ENCODE peak calls at places on chromosomes 4 and X, in six cellular contexts. C is cardiac fibroblast, U is body of pancreas, M is mesendoderm, Q is brain microvascular endothelial cell, Y is AG09309. P is an unnamed sample.

GRCh38 chr4:94877973-94878372 is 120.2 kb downstream of the BMPR1B start:
- DNase-seq in Y (peak; percentile 16), C (peak; percentile 63), U (no peak), Q (no peak), M (no peak), P (no peak)

GRCh38 chrX:38124000-38124399 is 96.7 kb downstream of the SRPX start:
- DNase-seq in Q (no peak), U (no peak), C (no peak), M (no peak), Y (no peak), P (no peak)

GRCh38 chrX:114800719-114801118 is 216.7 kb downstream of the IL13RA2 start:
- DNase-seq in M (no peak), U (no peak), Y (peak; percentile 31), Q (peak; percentile 0), C (peak; percentile 73), P (no peak)

GRCh38 chr4:25448379-25449109 is 71.5 kb downstream of the ANAPC4 start:
- DNase-seq in C (peak; percentile 8), M (peak; percentile 89), Q (no peak), Y (peak; percentile 75), U (no peak), P (no peak)

GRCh38 chr4:30495261-30496050 is 224.7 kb upstream of the PCDH7 start:
- DNase-seq in U (no peak), M (peak; percentile 37), C (no peak), Y (no peak), Q (no peak), P (no peak)

GRCh38 chrX:106608016-106608415 is 3.8 kb upstream of the RADX start:
- DNase-seq in C (no peak), Q (no peak), Y (no peak), U (no peak), M (peak; percentile 70), P (peak; percentile 12)

GRCh38 chr4:168877779-168878491 is 132.1 kb downstream of the CBR4 start:
- DNase-seq in Q (no peak), Y (no peak), M (peak; percentile 60), C (peak; percentile 51), U (peak; percentile 40), P (no peak)

GRCh38 chr4:46975841-46976551 is 17.4 kb downstream of the GABRA4 start:
- DNase-seq in Y (no peak), U (no peak), Q (no peak), C (peak; percentile 23), M (no peak), P (no peak)

GRCh38 chr4:146643812-146644401 is 5.2 kb downstream of the POU4F2 start:
- DNase-seq in Q (no peak), C (peak; percentile 48), U (no peak), Y (no peak), M (peak; percentile 65), P (no peak)

GRCh38 chr4:6541789-6542188 is 33.2 kb upstream of the MAN2B2 start:
- DNase-seq in C (peak; percentile 20), M (peak; percentile 96), U (no peak), Q (no peak), Y (no peak), P (no peak)

GRCh38 chrX:7606253-7606652 is 236.7 kb upstream of the VCX start:
- DNase-seq in U (no peak), Q (no peak), C (no peak), M (no peak), Y (no peak), P (no peak)

GRCh38 chr4:135724426-135724825 is 1522.8 kb upstream of the PABPC4L start:
- DNase-seq in Y (no peak), M (no peak), C (no peak), Q (no peak), U (no peak), P (no peak)

GRCh38 chr4:159723341-159724048 is 620.6 kb downstream of the RAPGEF2 start:
- DNase-seq in M (no peak), Q (no peak), Y (no peak), U (no peak), C (no peak), P (no peak)

GRCh38 chrX:131308980-131309379 is 19.9 kb upstream of the IGSF1 start:
- DNase-seq in Q (no peak), Y (no peak), M (no peak), U (no peak), C (no peak), P (no peak)

GRCh38 chr4:7166981-7167700 is 25.2 kb upstream of the SORCS2 start:
- DNase-seq in Y (no peak), Q (no peak), M (no peak), C (no peak), U (no peak), P (no peak)

GRCh38 chrX:50769389-50770063 is 44.5 kb downstream of the SHROOM4 start:
- DNase-seq in Y (no peak), Q (no peak), C (no peak), U (peak; percentile 27), M (no peak), P (no peak)

GRCh38 chrX:105328773-105329172 is 108.3 kb upstream of the TEX13A start:
- DNase-seq in Q (no peak), M (no peak), Y (no peak), U (no peak), C (peak; percentile 40), P (no peak)

GRCh38 chrX:105323951-105324350 is 103.5 kb upstream of the TEX13A start:
- DNase-seq in C (peak; percentile 53), M (peak; percentile 6), U (no peak), Q (peak; percentile 34), Y (no peak), P (no peak)
- H3K4me3 ChIP-seq in C (no peak overlapping the region), M (no peak overlapping the region), U (no peak overlapping the region), Q (no peak overlapping the region), Y (no peak overlapping the region), P (no peak overlapping the region)

GRCh38 chrX:33207056-33207455 is 4.3 kb downstream of the DMD start:
- DNase-seq in Y (no peak), U (no peak), C (peak; percentile 46), Q (no peak), M (no peak), P (no peak)
- H3K4me3 ChIP-seq in Y (no peak overlapping the region), U (no peak overlapping the region), C (no peak overlapping the region), Q (no peak overlapping the region), M (no peak overlapping the region), P (no peak overlapping the region)

DNA sequence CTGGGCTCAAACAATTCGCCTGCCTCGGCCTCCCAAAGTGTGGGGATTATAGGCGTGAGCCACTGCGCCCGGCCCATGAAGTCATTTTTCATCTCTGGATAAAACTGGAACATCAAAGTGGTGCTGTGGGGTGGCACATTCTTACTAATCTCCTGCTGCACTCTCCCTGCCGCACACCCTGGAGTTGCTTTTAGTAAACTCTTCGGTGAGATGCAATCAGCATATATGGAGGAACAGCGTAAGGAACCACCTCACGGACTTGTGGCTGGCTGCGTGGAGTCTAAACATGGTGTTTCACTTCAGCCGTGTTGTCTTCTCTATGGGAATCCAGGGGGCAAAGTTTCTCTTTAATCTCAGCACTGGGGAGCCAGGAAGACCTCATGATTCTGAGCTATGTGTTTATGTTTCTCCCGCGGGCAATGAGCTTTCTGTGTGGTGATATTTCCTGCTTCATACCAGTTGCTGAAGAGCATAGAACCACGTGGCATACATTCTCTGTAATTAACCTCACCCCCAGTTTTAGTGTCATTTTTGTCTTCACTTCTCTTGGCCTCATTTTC is 2.1 kb upstream of the RHOH start:
- DNase-seq in Q (peak; percentile 39), C (no peak), Y (no peak), M (no peak), U (no peak), P (peak; percentile 44)
- H3K4me3 ChIP-seq in Q (no peak overlapping the region), C (no peak overlapping the region), Y (no peak overlapping the region), M (no peak overlapping the region), U (no peak overlapping the region), P (peak overlapping the region; percentile 30)

DNA sequence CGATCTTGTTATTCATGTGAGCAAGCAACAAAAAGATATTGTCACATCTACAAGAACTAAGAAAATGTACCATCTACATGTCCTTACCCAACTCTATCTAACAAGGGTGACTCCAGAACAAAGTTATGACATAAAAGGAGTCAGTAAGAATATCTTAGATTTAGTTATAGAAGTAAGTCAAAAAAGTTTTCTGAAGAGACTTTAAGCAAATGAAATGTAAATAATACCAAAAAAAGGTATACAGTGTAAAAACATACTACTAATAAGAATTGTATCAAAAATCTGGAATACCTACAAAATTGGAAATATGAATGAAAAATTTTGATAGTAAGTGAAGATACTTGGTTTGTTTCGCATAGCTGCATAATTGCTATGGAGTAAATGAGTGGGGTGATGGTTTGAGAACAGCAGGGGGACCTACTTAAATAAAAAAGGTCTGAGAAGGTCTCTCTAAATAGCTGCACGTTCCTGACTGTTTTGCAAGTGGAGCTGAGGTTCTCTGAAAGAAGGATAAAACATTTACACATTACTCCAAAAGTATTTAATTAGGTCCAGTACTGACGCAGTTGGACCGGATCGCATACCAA is 51.0 kb upstream of the ENPP6 start:
- DNase-seq in C (no peak), M (peak; percentile 44), Y (no peak), U (no peak), Q (no peak), P (no peak)
- H3K4me3 ChIP-seq in C (no peak overlapping the region), M (no peak overlapping the region), Y (no peak overlapping the region), U (no peak overlapping the region), Q (no peak overlapping the region), P (peak overlapping the region; percentile 59)

GRCh38 chr4:38667005-38667771 is 3.2 kb downstream of the KLF3 start:
- DNase-seq in Q (peak; percentile 98), M (peak; percentile 99), U (peak; percentile 89), Y (peak; percentile 92), C (peak; percentile 100), P (peak; percentile 70)

GRCh38 chr4:38670061-38670894 is 6.3 kb downstream of the KLF3 start:
- DNase-seq in M (no peak), Q (no peak), U (no peak), Y (no peak), C (no peak), P (no peak)

GRCh38 chr4:38668203-38668602 is 4.2 kb downstream of the KLF3 start:
- DNase-seq in C (no peak), Q (no peak), U (no peak), Y (no peak), M (no peak), P (no peak)

GRCh38 chr4:38670939-38671593 is 7.1 kb downstream of the KLF3 start:
- DNase-seq in U (peak; percentile 28), Q (no peak), M (no peak), Y (no peak), C (no peak), P (no peak)

DNA sequence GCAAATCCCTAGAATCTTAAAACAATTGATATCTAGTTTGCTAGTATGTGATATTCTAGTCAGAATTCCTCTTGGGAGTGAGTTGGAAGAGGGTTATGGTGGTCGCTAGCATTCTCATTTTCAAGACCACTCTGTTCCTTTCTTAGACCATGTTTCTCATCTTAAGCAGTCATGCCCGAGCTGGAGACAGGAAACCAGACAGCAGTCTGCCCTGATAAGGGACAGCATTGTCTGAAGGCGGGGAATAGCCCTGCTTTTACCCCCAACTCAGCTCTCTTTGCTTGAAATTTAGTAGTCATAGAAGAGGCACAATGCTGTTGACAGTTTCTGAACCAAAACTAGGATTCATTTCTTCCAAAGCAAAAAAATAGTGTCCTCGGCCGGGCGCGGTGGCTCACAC is 5.2 kb downstream of the KLF3 start:
- DNase-seq in Y (no peak), C (peak; percentile 41), Q (peak; percentile 77), M (peak; percentile 53), U (no peak), P (no peak)
- H3K4me3 ChIP-seq in Y (no peak overlapping the region), C (no peak overlapping the region), Q (no peak overlapping the region), M (no peak overlapping the region), U (no peak overlapping the region), P (no peak overlapping the region)

GRCh38 chrX:100410083-100410590 is at the start of gene PCDH19:
- DNase-seq in U (peak; percentile 40), C (peak; percentile 59), Q (peak; percentile 12), M (peak; percentile 78), Y (no peak), P (no peak)
- H3K4me3 ChIP-seq in U (no peak within 1 kb of the TSS), C (peak within 1 kb of the TSS; percentile 48), Q (peak within 1 kb of the TSS; percentile 40), M (peak within 1 kb of the TSS; percentile 23), Y (peak within 1 kb of the TSS; percentile 28), P (peak within 1 kb of the TSS; percentile 29)